ENCODE peak calls at places on chromosome 10, in five cellular contexts. A is GM23248; Y is activated naive CD4-positive, alpha-beta T cell; G is neural crest cell; D is SIG-M5. H is an unnamed sample.

GRCh38 chr10:49643296-49644034 is 29.6 kb downstream of the CHAT start:
- DNase-seq in A (no peak), Y (no peak), G (no peak), D (no peak), H (no peak)

GRCh38 chr10:17354781-17355180 is 99.6 kb downstream of the ST8SIA6 start:
- DNase-seq in A (peak; percentile 32), Y (no peak), G (no peak), D (no peak), H (no peak)

GRCh38 chr10:81127931-81128330 is 590.2 kb downstream of the SH2D4B start:
- DNase-seq in A (no peak), Y (no peak), G (no peak), D (no peak), H (peak; percentile 78)

GRCh38 chr10:46543379-46544014 is 13.0 kb downstream of the GPRIN2 start:
- DNase-seq in A (no peak), Y (no peak), G (no peak), D (no peak), H (no peak)

GRCh38 chr10:42867571-42867970 is 85.0 kb downstream of the BMS1 start:
- DNase-seq in A (no peak), Y (no peak), G (no peak), D (no peak), H (no peak)

GRCh38 chr10:72426982-72427381 is 72.3 kb upstream of the DNAJB12 start:
- DNase-seq in A (no peak), Y (no peak), G (peak; percentile 14), D (no peak), H (no peak)

GRCh38 chr10:63637833-63638443 is 116.7 kb downstream of the REEP3 start:
- DNase-seq in A (no peak), Y (no peak), G (no peak), D (no peak), H (no peak)

GRCh38 chr10:110852255-110852896 is 19.4 kb upstream of the PDCD4 start:
- DNase-seq in A (peak; percentile 34), Y (no peak), G (no peak), D (no peak), H (peak; percentile 60)

GRCh38 chr10:33481184-33481583 is 146.7 kb upstream of the NRP1 start:
- DNase-seq in A (no peak), Y (no peak), G (no peak), D (no peak), H (no peak)

GRCh38 chr10:79352035-79352595 is 4.8 kb downstream of the PPIF start:
- DNase-seq in A (no peak), Y (no peak), G (no peak), D (no peak), H (no peak)

GRCh38 chr10:71502221-71502620 is 105.5 kb downstream of the CDH23 start:
- DNase-seq in A (no peak), Y (no peak), G (no peak), D (no peak), H (no peak)

GRCh38 chr10:49512121-49512809 is 26.7 kb downstream of the ERCC6 start:
- DNase-seq in A (peak; percentile 56), Y (no peak), G (no peak), D (no peak), H (peak; percentile 46)

GRCh38 chr10:98323221-98324164 is 55.5 kb upstream of the LOXL4 start:
- DNase-seq in A (peak; percentile 98), Y (no peak), G (no peak), D (peak; percentile 30), H (peak; percentile 53)

GRCh38 chr10:101292194-101293006 is 61.6 kb upstream of the BTRC start:
- DNase-seq in A (peak; percentile 48), Y (no peak), G (peak; percentile 31), D (no peak), H (no peak)

GRCh38 chr10:50362547-50363125 is 111.3 kb upstream of the ASAH2 start:
- DNase-seq in A (peak; percentile 64), Y (no peak), G (no peak), D (no peak), H (no peak)

GRCh38 chr10:78332013-78332412 is 298.4 kb downstream of the RPS24 start:
- DNase-seq in A (peak; percentile 53), Y (no peak), G (no peak), D (no peak), H (no peak)

GRCh38 chr10:4650109-4650508 is 175.9 kb upstream of the AKR1E2 start:
- DNase-seq in A (peak; percentile 36), Y (no peak), G (no peak), D (no peak), H (no peak)

GRCh38 chr10:4111593-4111992 is 326.6 kb upstream of the KLF6 start:
- DNase-seq in A (peak; percentile 12), Y (no peak), G (no peak), D (no peak), H (no peak)

GRCh38 chr10:89283988-89284475 is 17.8 kb upstream of the IFIT2 start:
- DNase-seq in A (peak; percentile 86), Y (no peak), G (no peak), D (no peak), H (peak; percentile 92)

H was measured in ACHN.